ENCODE peak calls at places on chromosome 11, in six cellular contexts. P is A549, Q is cardiac fibroblast, A is fibroblast of lung, L is astrocyte of the spinal cord, K is Caco-2. M is an unnamed sample.

GRCh38 chr11:90847268-90847886 is 624.5 kb upstream of the CHORDC1 start:
- DNase-seq in K (no peak), P (no peak), Q (no peak), L (no peak), A (no peak), M (no peak)

GRCh38 chr11:32334822-32335221 is 100.5 kb downstream of the WT1 start:
- DNase-seq in Q (no peak), A (no peak), K (no peak), L (no peak), P (peak; percentile 46), M (no peak)

GRCh38 chr11:32487270-32487669 is 51.9 kb upstream of the WT1 start:
- DNase-seq in K (peak; percentile 49), L (no peak), P (peak; percentile 41), A (no peak), Q (no peak), M (no peak)

GRCh38 chr11:46352063-46352841 is 5.0 kb downstream of the DGKZ start:
- DNase-seq in Q (peak; percentile 58), L (no peak), P (no peak), A (peak; percentile 32), K (no peak), M (no peak)

GRCh38 chr11:37110383-37110782 is 512.3 kb upstream of the RAG2 start:
- DNase-seq in A (no peak), Q (peak; percentile 3), P (no peak), L (no peak), K (no peak), M (no peak)

GRCh38 chr11:67418476-67419281 is 3.2 kb downstream of the CARNS1 start:
- DNase-seq in P (no peak), K (no peak), Q (no peak), A (no peak), L (no peak), M (no peak)

GRCh38 chr11:21893468-21893867 is 299.4 kb upstream of the ANO5 start:
- DNase-seq in L (no peak), Q (no peak), P (no peak), A (no peak), K (no peak), M (no peak)

GRCh38 chr11:13963169-13963948 is 836 bp downstream of the SPON1 start:
- DNase-seq in L (no peak), A (peak; percentile 39), K (peak; percentile 46), Q (peak; percentile 27), P (no peak), M (peak; percentile 20)

GRCh38 chr11:35615911-35616900 is 2.1 kb upstream of the FJX1 start:
- DNase-seq in A (peak; percentile 80), Q (peak; percentile 78), K (no peak), L (peak; percentile 68), P (peak; percentile 52), M (peak; percentile 81)

GRCh38 chr11:65224939-65225283 is 36.9 kb upstream of the POLA2 start:
- DNase-seq in A (peak; percentile 68), P (peak; percentile 35), Q (peak; percentile 75), L (peak; percentile 60), K (peak; percentile 86), M (peak; percentile 70)

GRCh38 chr11:12769834-12770345 is 95.7 kb downstream of the TEAD1 start:
- DNase-seq in K (no peak), Q (peak; percentile 89), L (peak; percentile 77), P (peak; percentile 60), A (peak; percentile 56), M (peak; percentile 87)

GRCh38 chr11:35073691-35074382 is 65.1 kb upstream of the CD44 start:
- DNase-seq in K (no peak), L (no peak), Q (no peak), A (peak; percentile 39), P (no peak), M (no peak)

GRCh38 chr11:23278121-23278520 is 417.8 kb upstream of the CCDC179 start:
- DNase-seq in K (no peak), Q (peak; percentile 8), A (peak; percentile 22), L (peak; percentile 47), P (no peak), M (peak; percentile 1)

GRCh38 chr11:120316880-120317688 is 8.0 kb upstream of the TLCD5 start:
- DNase-seq in K (peak; percentile 67), P (no peak), L (no peak), A (peak; percentile 48), Q (peak; percentile 78), M (peak; percentile 87)

GRCh38 chr11:98572941-98573340 is 447.8 kb upstream of the CNTN5 start:
- DNase-seq in Q (no peak), P (no peak), K (no peak), A (no peak), L (no peak), M (no peak)

GRCh38 chr11:9405721-9406120 is 21.3 kb downstream of the IPO7 start:
- DNase-seq in A (no peak), K (no peak), P (no peak), L (no peak), Q (no peak), M (no peak)

GRCh38 chr11:46600162-46600561 is 6.3 kb upstream of the AMBRA1 start:
- DNase-seq in K (no peak), Q (no peak), P (no peak), L (no peak), A (no peak), M (peak; percentile 53)

GRCh38 chr11:27216268-27217149 is 146.5 kb downstream of the CCDC34 start:
- DNase-seq in K (no peak), P (no peak), L (peak; percentile 54), Q (peak; percentile 83), A (peak; percentile 77), M (peak; percentile 89)

GRCh38 chr11:86101493-86101892 is 32.6 kb upstream of the PICALM start:
- DNase-seq in P (peak; percentile 32), A (no peak), K (no peak), L (peak; percentile 49), Q (no peak), M (peak; percentile 51)

GRCh38 chr11:94586978-94587377 is 19.8 kb downstream of the PIWIL4 start:
- DNase-seq in P (no peak), L (no peak), K (peak; percentile 73), Q (no peak), A (no peak), M (no peak)

GRCh38 chr11:106224172-106224571 is 146.7 kb downstream of the AASDHPPT start:
- DNase-seq in Q (no peak), K (no peak), A (no peak), L (no peak), P (no peak), M (no peak)

GRCh38 chr11:9789919-9790318 is 126.0 kb downstream of the SWAP70 start:
- DNase-seq in A (no peak), P (no peak), Q (no peak), L (no peak), K (no peak), M (no peak)

GRCh38 chr11:824292-824880 is 3.3 kb upstream of the CRACR2B start:
- DNase-seq in P (no peak), Q (no peak), A (no peak), L (no peak), K (no peak), M (no peak)

GRCh38 chr11:74611369-74611861 is 19.0 kb downstream of the POLD3 start:
- DNase-seq in L (peak; percentile 75), P (peak; percentile 18), A (peak; percentile 79), K (no peak), Q (peak; percentile 87), M (peak; percentile 91)

GRCh38 chr11:80227915-80228314 is 787.1 kb upstream of the TENM4 start:
- DNase-seq in A (no peak), K (no peak), P (no peak), L (no peak), Q (no peak), M (no peak)

GRCh38 chr11:44994753-44995152 is 44.1 kb upstream of the TP53I11 start:
- DNase-seq in A (no peak), P (no peak), K (no peak), L (no peak), Q (no peak), M (no peak)

GRCh38 chr11:126293726-126294125 is 10.1 kb upstream of the DCPS start:
- DNase-seq in Q (no peak), K (no peak), L (no peak), P (no peak), A (no peak), M (no peak)

GRCh38 chr11:18700872-18701271 is 2.3 kb downstream of the TMEM86A start:
- DNase-seq in K (no peak), L (no peak), A (no peak), P (no peak), Q (no peak), M (no peak)

GRCh38 chr11:18701614-18702216 is 3.1 kb downstream of the TMEM86A start:
- DNase-seq in K (no peak), L (no peak), Q (no peak), A (no peak), P (no peak), M (no peak)

GRCh38 chr11:18699848-18700261 is 1.3 kb downstream of the TMEM86A start:
- DNase-seq in L (no peak), Q (no peak), P (no peak), K (no peak), A (no peak), M (no peak)

GRCh38 chr11:18699269-18699596 is 654 bp downstream of the TMEM86A start:
- DNase-seq in Q (no peak), A (no peak), P (no peak), K (no peak), L (no peak), M (no peak)

DNA sequence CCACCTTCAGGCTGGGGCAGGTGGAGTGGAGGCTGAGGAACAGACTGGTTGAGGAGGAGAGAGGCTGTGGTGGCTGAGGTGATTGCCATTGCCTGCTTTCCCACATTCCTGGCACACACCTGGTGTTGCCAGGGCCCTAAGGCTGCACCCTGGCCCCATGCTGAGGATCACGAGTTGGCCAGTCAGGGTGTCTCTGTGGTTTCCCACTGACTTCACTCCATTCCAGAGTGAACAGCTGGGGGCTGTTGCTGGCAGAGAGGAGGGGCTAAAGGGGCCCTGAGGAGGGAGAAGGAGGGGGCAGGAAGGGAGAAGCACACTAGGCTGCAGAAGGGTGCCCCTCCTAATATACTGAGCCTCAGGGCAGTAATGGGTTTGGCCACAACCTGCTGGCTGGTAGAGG is 1.8 kb downstream of the TMEM86A start:
- DNase-seq in L (no peak), P (no peak), A (no peak), K (no peak), Q (no peak), M (no peak)
- H3K4me3 ChIP-seq in L (no peak overlapping the region), P (no peak overlapping the region), A (no peak overlapping the region), K (no peak overlapping the region), Q (no peak overlapping the region), M (no peak overlapping the region)

DNA sequence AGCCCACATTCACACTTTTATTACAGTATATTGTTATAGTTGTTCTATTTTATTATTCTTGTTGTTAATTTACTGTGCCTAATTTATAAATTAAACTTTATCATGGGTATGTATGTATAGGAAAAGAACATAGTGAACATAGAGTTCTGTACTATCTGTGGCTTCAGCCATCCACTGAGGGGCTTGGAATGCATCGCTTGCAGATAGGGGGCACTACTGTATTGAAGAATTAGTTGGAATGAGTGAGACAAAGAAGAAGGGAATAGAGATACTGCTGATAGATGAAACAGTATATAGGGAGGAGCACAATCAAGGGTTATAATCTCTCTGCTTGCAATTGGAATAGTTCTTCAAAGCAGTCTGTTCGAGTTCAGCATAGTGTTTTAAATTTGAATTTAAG is 432.2 kb downstream of the RAB38 start:
- DNase-seq in Q (no peak), P (no peak), K (no peak), A (no peak), L (no peak), M (no peak)
- TF ChIP-seq CTCF in Q (no peak), P (no peak), K (peak; percentile 49), A (no peak), L (no peak), M (no peak)

GRCh38 chr11:6617315-6617781 is 1.9 kb downstream of the TPP1 start:
- DNase-seq in A (no peak), K (no peak), P (no peak), Q (no peak), L (no peak), M (no peak)
- H3K4me3 ChIP-seq in A (no peak overlapping the region), K (no peak overlapping the region), P (no peak overlapping the region), Q (no peak overlapping the region), L (no peak overlapping the region), M (peak overlapping the region; percentile 93)

GRCh38 chr11:110367571-110367970 is 62.2 kb upstream of the FDX1 start:
- DNase-seq in A (peak; percentile 37), Q (peak; percentile 40), K (no peak), P (no peak), L (no peak), M (peak; percentile 45)
- TF ChIP-seq CTCF in A (no peak), Q (no peak), K (no peak), P (peak; percentile 31), L (no peak), M (no peak)

M was measured in fibroblast of the aortic adventitia.